ENCODE peak calls at places on chromosomes 11 and 22, in ten cellular contexts. R is cardiac fibroblast, O is lung, A is cardiac muscle cell, C is adrenal gland, T is small intestine, K is HFF-Myc, W is K562, M is A549, J is fibroblast of villous mesenchyme. V is an unnamed sample.

GRCh38 chr22:18088825-18089568 is 11.2 kb downstream of the PEX26 start:
- DNase-seq in M (no peak), R (no peak), C (peak), W (no peak), O (no peak), J (no peak), A (no peak), T (no peak), K (no peak), V (no peak)

GRCh38 chr11:475941-476340 is 25.9 kb downstream of the PTDSS2 start:
- DNase-seq in O (no peak), J (no peak), M (no peak), W (no peak), R (no peak), K (no peak), A (no peak), C (no peak), T (no peak), V (no peak)

GRCh38 chr11:102253018-102253775 is 64.1 kb upstream of the BIRC3 start:
- DNase-seq in M (no peak), W (no peak), T (peak), A (no peak), R (no peak), C (no peak), J (no peak), K (no peak), O (no peak), V (no peak)

GRCh38 chr11:73554677-73555320 is 43.1 kb downstream of the FAM168A start:
- DNase-seq in R (no peak), K (no peak), A (no peak), T (peak), J (no peak), W (no peak), M (no peak), O (no peak), C (no peak), V (peak)

GRCh38 chr11:36376315-36376887 is 80.3 kb downstream of the PRR5L start:
- DNase-seq in W (no peak), R (peak), M (peak), O (no peak), C (peak), J (peak), A (peak), T (peak), K (no peak), V (no peak)

GRCh38 chr11:122601131-122602125 is 54.1 kb upstream of the UBASH3B start:
- DNase-seq in A (peak), R (peak), C (peak), O (no peak), W (no peak), J (peak), T (no peak), M (peak), K (peak), V (no peak)

GRCh38 chr11:113728814-113729213 is 22.7 kb upstream of the TMPRSS5 start:
- DNase-seq in A (no peak), K (no peak), R (no peak), M (no peak), J (no peak), W (no peak), O (no peak), C (no peak), T (no peak), V (no peak)

GRCh38 chr11:68146704-68147474 is 25.7 kb upstream of the CHKA start:
- DNase-seq in O (peak), M (peak), C (peak), W (peak), A (peak), R (peak), K (no peak), J (peak), T (peak), V (peak)

GRCh38 chr11:93054881-93055280 is 85.4 kb downstream of the MTNR1B start:
- DNase-seq in J (peak), K (peak), C (peak), W (no peak), O (no peak), A (no peak), T (no peak), R (peak), M (peak), V (no peak)

GRCh38 chr22:29093501-29093921 is 20.7 kb downstream of the KREMEN1 start:
- DNase-seq in C (no peak), R (no peak), K (peak), T (no peak), W (no peak), A (no peak), J (peak), O (no peak), M (no peak), V (no peak)

GRCh38 chr11:119361056-119361787 is 14.7 kb upstream of the MFRP start:
- DNase-seq in A (peak), R (peak), T (peak), W (peak), K (no peak), M (peak), C (peak), J (peak), O (peak), V (peak)

GRCh38 chr11:11966826-11967668 is 41.4 kb downstream of the DKK3 start:
- DNase-seq in O (peak), T (peak), R (peak), C (peak), A (peak), M (peak), W (peak), K (no peak), J (peak), V (peak)

GRCh38 chr11:69887330-69887729 is 68.1 kb upstream of the FGF3 start:
- DNase-seq in T (no peak), M (no peak), C (no peak), J (no peak), A (no peak), O (no peak), R (no peak), W (no peak), K (no peak), V (no peak)

GRCh38 chr11:118437736-118438125 is 1.4 kb downstream of the KMT2A start:
- DNase-seq in M (no peak), W (peak), C (peak), T (peak), O (peak), J (peak), A (peak), K (no peak), R (no peak), V (peak)

GRCh38 chr11:35236667-35237003 is 97.7 kb downstream of the CD44 start:
- DNase-seq in M (no peak), C (no peak), A (no peak), T (no peak), R (peak), K (no peak), J (no peak), W (no peak), O (no peak), V (no peak)

GRCh38 chr11:62713343-62713742 is 5.9 kb downstream of the GNG3 start:
- DNase-seq in J (no peak), A (no peak), M (peak), T (peak), C (peak), R (no peak), O (peak), W (peak), K (no peak), V (no peak)

GRCh38 chr11:125082040-125082439 is 18.9 kb downstream of the SLC37A2 start:
- DNase-seq in J (no peak), C (no peak), R (no peak), A (no peak), M (no peak), W (no peak), K (no peak), T (no peak), O (no peak), V (no peak)

GRCh38 chr22:39662677-39663034 is 92.1 kb downstream of the CACNA1I start:
- DNase-seq in R (no peak), O (no peak), J (no peak), W (no peak), M (no peak), C (no peak), A (no peak), K (no peak), T (no peak), V (no peak)

GRCh38 chr22:44972363-44973083 is 37.3 kb downstream of the PHF21B start:
- DNase-seq in J (no peak), T (no peak), A (no peak), W (no peak), C (no peak), M (no peak), K (no peak), O (no peak), R (no peak), V (no peak)

GRCh38 chr11:1701041-1701807 is 4.2 kb downstream of the KRTAP5-6 start:
- DNase-seq in M (no peak), O (no peak), A (no peak), J (no peak), W (no peak), C (no peak), R (no peak), K (no peak), T (no peak), V (no peak)

GRCh38 chr11:133526790-133527189 is 5.5 kb downstream of the OPCML start:
- DNase-seq in O (no peak), A (peak), T (no peak), M (no peak), K (no peak), R (no peak), W (no peak), J (no peak), C (no peak), V (no peak)

GRCh38 chr22:46378499-46379300 is 43.2 kb downstream of the TRMU start:
- DNase-seq in M (no peak), C (no peak), O (no peak), T (peak), J (no peak), A (no peak), K (no peak), W (no peak), R (no peak), V (peak)

GRCh38 chr11:70070736-70071135 is 7.4 kb upstream of the ANO1 start:
- DNase-seq in T (no peak), J (no peak), M (no peak), K (no peak), O (no peak), R (no peak), A (no peak), C (no peak), W (no peak), V (no peak)

GRCh38 chr11:10633261-10633660 is 60.3 kb downstream of the IRAG1 start:
- DNase-seq in W (no peak), A (no peak), R (no peak), M (no peak), T (no peak), J (no peak), C (no peak), O (no peak), K (no peak), V (no peak)

GRCh38 chr22:48494968-48495750 is 1332.5 kb downstream of the BRD1 start:
- DNase-seq in K (no peak), W (no peak), M (no peak), C (no peak), R (no peak), T (no peak), A (no peak), O (no peak), J (no peak), V (no peak)

GRCh38 chr11:37972691-37973090 is 1374.7 kb upstream of the RAG2 start:
- DNase-seq in A (no peak), T (no peak), M (no peak), C (no peak), K (no peak), O (no peak), J (peak), W (no peak), R (peak), V (no peak)

GRCh38 chr11:90468923-90469322 is 246.1 kb upstream of the CHORDC1 start:
- DNase-seq in K (no peak), J (no peak), R (peak), O (no peak), M (peak), C (no peak), A (no peak), T (no peak), W (no peak), V (no peak)

DNA sequence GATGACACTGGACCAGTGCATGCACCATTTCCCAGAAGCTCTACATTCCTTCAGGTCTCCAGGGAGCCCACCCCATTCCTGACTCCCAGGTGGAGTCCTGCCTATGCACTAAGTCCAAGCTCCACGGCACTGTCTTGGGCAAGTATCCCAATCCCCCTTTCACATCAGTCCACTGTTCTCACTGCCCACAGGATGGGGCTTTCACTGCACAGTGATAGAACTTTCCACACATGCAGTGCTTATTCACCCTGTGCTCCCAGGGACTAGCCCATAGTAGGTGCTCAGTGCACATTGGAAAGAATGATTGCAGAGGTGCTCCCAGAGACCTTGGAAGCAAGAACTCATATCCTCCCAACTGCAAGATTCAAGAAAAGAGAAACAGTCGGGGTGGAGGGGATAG is 6.4 kb downstream of the MS4A10 start:
- DNase-seq in W (no peak), J (no peak), R (no peak), T (no peak), A (no peak), M (no peak), K (no peak), O (no peak), C (no peak), V (no peak)
- H3K4me3 ChIP-seq in W (no peak), J (no peak), R (no peak), T (no peak), A (no peak), M (no peak), K (no peak), O (no peak), C (no peak), V (no peak)

GRCh38 chr11:65591939-65592814 is 3.4 kb downstream of the KCNK7 start:
- DNase-seq in A (peak), W (no peak), M (no peak), K (no peak), O (no peak), R (no peak), J (no peak), C (peak), T (peak), V (no peak)
- H3K4me3 ChIP-seq in A (peak), W (no peak), M (no peak), K (no peak), O (no peak), R (no peak), J (no peak), C (no peak), T (no peak), V (no peak)

DNA sequence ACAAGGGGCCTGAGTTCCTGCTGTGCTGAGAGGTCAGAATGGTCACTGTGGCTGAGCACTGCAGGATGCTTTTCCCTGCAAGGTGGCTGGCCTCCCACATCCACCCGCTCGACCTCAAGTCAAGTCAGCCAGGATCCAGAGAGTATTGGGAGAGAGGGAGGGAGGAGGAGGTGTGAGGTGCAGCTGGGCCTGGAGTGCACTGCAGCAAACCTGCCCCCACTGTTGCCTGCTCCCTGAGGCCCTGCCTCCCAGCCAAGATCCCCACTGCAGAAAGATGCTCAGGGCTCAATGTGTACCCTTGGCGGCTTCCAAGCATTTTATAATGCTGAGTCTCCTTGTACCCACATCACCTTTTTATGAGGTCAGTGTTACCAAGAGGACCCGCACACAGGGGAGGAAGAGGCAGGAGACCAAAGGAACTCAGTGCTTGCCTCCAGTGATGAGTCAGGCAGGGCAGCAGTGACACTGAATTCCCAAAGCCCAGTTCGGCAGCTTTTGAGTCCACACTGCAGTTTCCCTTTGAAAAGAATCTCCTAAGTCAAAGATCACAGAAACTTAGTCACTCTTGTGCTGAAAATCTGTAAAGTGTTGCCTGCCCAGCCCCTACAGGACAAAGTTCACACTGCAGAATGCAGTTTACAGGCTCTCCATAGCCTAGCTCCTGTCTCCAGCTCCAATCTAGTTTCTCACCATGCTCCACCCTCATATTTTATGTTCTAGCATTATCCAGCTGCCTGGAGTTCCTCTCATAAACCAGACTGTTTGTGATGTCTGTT is 3.1 kb downstream of the ENDOD1 start:
- DNase-seq in J (peak), M (peak), C (peak), R (peak), K (no peak), W (peak), O (no peak), T (peak), A (peak), V (no peak)
- H3K4me3 ChIP-seq in J (no peak), M (no peak), C (no peak), R (no peak), K (no peak), W (no peak), O (no peak), T (no peak), A (no peak), V (no peak)

DNA sequence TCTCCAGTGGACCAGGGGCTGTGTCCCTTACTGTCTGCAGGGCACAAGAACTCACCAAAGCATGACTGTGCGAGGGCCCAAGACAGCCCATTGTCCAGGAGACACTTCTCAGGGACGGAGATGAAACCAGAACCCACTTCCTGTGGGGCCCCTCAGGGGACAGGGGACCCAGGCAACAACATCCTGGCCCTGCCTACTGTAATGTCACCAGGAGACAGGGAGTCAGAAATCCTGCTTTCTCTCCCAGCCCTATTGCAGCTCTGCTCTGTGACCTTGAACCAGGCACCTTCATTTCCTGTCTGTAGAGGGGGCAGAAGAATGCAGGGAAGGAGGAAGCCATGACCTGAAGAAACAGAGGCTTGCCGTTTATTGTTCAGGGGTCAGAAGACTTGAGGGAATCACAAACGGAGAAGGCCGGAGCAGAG is 98.0 kb downstream of the NAT10 start:
- DNase-seq in R (no peak), M (no peak), J (no peak), T (no peak), O (no peak), K (no peak), C (no peak), W (no peak), A (no peak), V (no peak)
- H3K4me3 ChIP-seq in R (no peak), M (no peak), J (no peak), T (no peak), O (no peak), K (no peak), C (no peak), W (no peak), A (no peak), V (no peak)

DNA sequence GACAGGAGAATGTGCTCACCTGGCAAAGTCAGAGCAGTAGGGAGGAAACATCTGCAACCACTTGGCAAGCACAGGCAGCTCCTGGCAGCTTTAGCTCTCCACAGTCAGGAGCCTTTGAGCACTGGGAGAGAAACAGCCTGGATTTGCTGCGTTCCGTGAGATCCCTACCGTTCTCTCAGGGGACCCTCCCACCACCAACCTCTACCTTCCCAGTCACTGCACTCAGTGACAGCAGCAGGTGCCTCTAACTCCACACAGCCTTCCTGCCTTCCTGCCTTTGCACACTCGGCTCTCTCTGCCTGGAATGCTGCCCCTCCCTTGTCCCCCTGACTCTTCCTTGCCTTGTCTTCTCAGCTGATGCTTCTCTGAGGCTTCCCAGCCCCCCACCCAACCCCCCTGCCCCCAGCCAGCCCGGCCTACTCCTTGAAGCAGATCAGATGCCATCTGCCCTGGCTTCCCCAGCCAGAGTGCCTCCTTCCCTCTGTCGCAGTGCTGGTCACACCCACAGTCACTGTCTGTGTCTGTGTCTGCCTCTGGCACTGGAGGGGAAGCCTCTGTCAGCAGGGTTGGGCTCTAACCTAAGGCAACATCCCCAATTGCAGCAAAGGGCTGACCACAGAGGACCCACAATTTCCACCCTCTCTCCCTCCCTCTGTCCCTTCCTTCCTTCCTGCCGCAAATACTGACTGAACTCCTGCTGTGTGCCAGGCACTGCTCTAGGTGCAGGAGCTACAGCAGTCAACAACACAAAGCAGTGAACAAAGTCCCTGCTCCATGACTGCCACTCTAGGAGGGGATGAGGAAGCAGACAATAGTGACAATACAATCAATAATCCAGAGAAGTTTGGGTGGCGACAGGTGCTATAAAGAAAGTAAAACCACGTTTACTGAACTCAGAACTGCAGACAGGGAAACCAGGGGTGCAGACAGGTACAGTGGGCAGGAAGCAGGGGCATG is 14.8 kb upstream of the TSKU start:
- DNase-seq in R (no peak), A (no peak), J (no peak), M (no peak), C (no peak), K (no peak), O (peak), W (no peak), T (peak), V (no peak)
- H3K4me3 ChIP-seq in R (no peak), A (no peak), J (no peak), M (peak), C (no peak), K (no peak), O (no peak), W (no peak), T (no peak), V (no peak)